ENCODE peak calls at places on chromosomes 7 and 10, in eight cellular contexts. One of them, this sample, is unnamed.

GRCh38 chr7:12052211-12052610 is 158.9 kb upstream of the TMEM106B start:
- DNase-seq in fibroblast of lung: no peak
- DNase-seq in mesenchymal stem cell: no peak
- DNase-seq in A549: no peak
- DNase-seq in H9: no peak
- DNase-seq in GM12878: no peak
- DNase-seq in neuronal stem cell: no peak
- DNase-seq in neural progenitor cell: no peak
- DNase-seq in this sample: no peak

GRCh38 chr10:99689461-99689860 is 30.2 kb downstream of the ENTPD7 start:
- DNase-seq in neuronal stem cell: no peak
- DNase-seq in fibroblast of lung: peak; percentile 38
- DNase-seq in H9: no peak
- DNase-seq in A549: no peak
- DNase-seq in mesenchymal stem cell: no peak
- DNase-seq in neural progenitor cell: no peak
- DNase-seq in GM12878: no peak
- DNase-seq in this sample: no peak

GRCh38 chr7:142488234-142488633 is 230.4 kb upstream of the PRSS58 start:
- DNase-seq in mesenchymal stem cell: peak; percentile 35
- DNase-seq in neural progenitor cell: no peak
- DNase-seq in A549: no peak
- DNase-seq in GM12878: no peak
- DNase-seq in neuronal stem cell: no peak
- DNase-seq in H9: no peak
- DNase-seq in fibroblast of lung: no peak
- DNase-seq in this sample: no peak

GRCh38 chr10:132175907-132176581 is 10.7 kb upstream of the DPYSL4 start:
- DNase-seq in A549: no peak
- DNase-seq in H9: peak; percentile 64
- DNase-seq in GM12878: no peak
- DNase-seq in fibroblast of lung: no peak
- DNase-seq in neural progenitor cell: peak; percentile 63
- DNase-seq in mesenchymal stem cell: no peak
- DNase-seq in neuronal stem cell: no peak
- DNase-seq in this sample: no peak

GRCh38 chr10:1281402-1281782 is 225.2 kb downstream of the WDR37 start:
- DNase-seq in A549: no peak
- DNase-seq in H9: no peak
- DNase-seq in neuronal stem cell: no peak
- DNase-seq in mesenchymal stem cell: no peak
- DNase-seq in neural progenitor cell: no peak
- DNase-seq in fibroblast of lung: no peak
- DNase-seq in GM12878: no peak
- DNase-seq in this sample: no peak

GRCh38 chr7:148535227-148535626 is 55.3 kb upstream of the C7orf33 start:
- DNase-seq in GM12878: no peak
- DNase-seq in fibroblast of lung: no peak
- DNase-seq in neural progenitor cell: no peak
- DNase-seq in mesenchymal stem cell: peak; percentile 30
- DNase-seq in A549: peak; percentile 11
- DNase-seq in H9: no peak
- DNase-seq in neuronal stem cell: no peak
- DNase-seq in this sample: peak; percentile 35

GRCh38 chr7:65463184-65463583 is 89.5 kb downstream of the ZNF92 start:
- DNase-seq in fibroblast of lung: peak; percentile 40
- DNase-seq in GM12878: no peak
- DNase-seq in neuronal stem cell: no peak
- DNase-seq in neural progenitor cell: no peak
- DNase-seq in A549: no peak
- DNase-seq in H9: no peak
- DNase-seq in mesenchymal stem cell: no peak
- DNase-seq in this sample: no peak

GRCh38 chr10:48518412-48518811 is 86.5 kb downstream of the ARHGAP22 start:
- DNase-seq in A549: no peak
- DNase-seq in neuronal stem cell: no peak
- DNase-seq in mesenchymal stem cell: no peak
- DNase-seq in neural progenitor cell: no peak
- DNase-seq in H9: no peak
- DNase-seq in GM12878: no peak
- DNase-seq in fibroblast of lung: no peak
- DNase-seq in this sample: no peak

GRCh38 chr10:33187427-33187999 is 147.0 kb downstream of the NRP1 start:
- DNase-seq in mesenchymal stem cell: no peak
- DNase-seq in GM12878: no peak
- DNase-seq in neural progenitor cell: no peak
- DNase-seq in neuronal stem cell: no peak
- DNase-seq in H9: peak; percentile 41
- DNase-seq in A549: no peak
- DNase-seq in fibroblast of lung: no peak
- DNase-seq in this sample: no peak

GRCh38 chr7:104133238-104133637 is 74.6 kb downstream of the ORC5 start:
- DNase-seq in H9: no peak
- DNase-seq in fibroblast of lung: no peak
- DNase-seq in neuronal stem cell: no peak
- DNase-seq in GM12878: no peak
- DNase-seq in A549: no peak
- DNase-seq in mesenchymal stem cell: no peak
- DNase-seq in neural progenitor cell: no peak
- DNase-seq in this sample: no peak

GRCh38 chr7:71752171-71752935 is 620.4 kb downstream of the GALNT17 start:
- DNase-seq in H9: peak; percentile 91
- DNase-seq in GM12878: no peak
- DNase-seq in neural progenitor cell: peak; percentile 88
- DNase-seq in fibroblast of lung: no peak
- DNase-seq in neuronal stem cell: peak; percentile 66
- DNase-seq in mesenchymal stem cell: no peak
- DNase-seq in A549: peak; percentile 12
- DNase-seq in this sample: peak; percentile 80
- H3K4me2 ChIP-seq in H9: peak overlapping the region; percentile 57
- H3K4me2 ChIP-seq in GM12878: no peak overlapping the region
- H3K4me2 ChIP-seq in neural progenitor cell: peak overlapping the region; percentile 75
- H3K4me2 ChIP-seq in fibroblast of lung: no peak overlapping the region
- H3K4me2 ChIP-seq in neuronal stem cell: peak overlapping the region; percentile 75
- H3K4me2 ChIP-seq in mesenchymal stem cell: peak overlapping the region; percentile 60
- H3K4me2 ChIP-seq in A549: peak overlapping the region; percentile 59
- H3K4me2 ChIP-seq in this sample: peak overlapping the region; percentile 77

DNA sequence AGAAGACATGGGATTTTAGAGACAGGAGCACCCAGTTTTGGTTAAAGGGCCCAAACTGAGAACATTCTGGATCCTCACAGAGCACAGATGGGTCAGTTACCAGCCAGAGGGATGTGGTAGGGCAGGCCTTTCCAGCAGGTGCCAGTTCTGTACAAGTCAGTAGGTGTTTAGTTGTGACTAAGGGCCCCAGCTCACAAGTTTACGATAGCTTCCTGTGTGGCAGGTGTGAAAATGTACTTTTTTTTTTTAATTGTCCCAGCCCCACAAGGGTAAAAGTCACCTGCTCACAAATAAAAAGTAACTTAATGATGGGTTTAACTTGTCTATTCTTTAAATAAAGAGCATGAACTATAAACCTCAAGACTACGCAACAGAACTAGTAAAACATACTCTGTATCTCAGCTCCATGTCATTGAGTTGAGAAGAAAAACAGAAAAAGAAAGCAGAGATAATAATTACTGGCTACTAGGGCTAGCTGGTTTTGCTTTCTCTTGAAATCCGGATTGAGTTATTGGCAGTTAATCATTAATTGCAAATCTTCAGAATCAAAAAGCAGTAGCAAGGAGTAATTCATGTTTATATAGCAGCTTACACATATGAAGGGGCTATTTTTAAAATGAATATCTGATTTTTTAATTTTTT is 15.4 kb downstream of the NFE2L3 start:
- DNase-seq in H9: no peak
- DNase-seq in GM12878: no peak
- DNase-seq in neural progenitor cell: no peak
- DNase-seq in fibroblast of lung: no peak
- DNase-seq in mesenchymal stem cell: no peak
- DNase-seq in neuronal stem cell: no peak
- DNase-seq in A549: no peak
- DNase-seq in this sample: no peak
- H3K4me2 ChIP-seq in H9: no peak overlapping the region
- H3K4me2 ChIP-seq in GM12878: peak overlapping the region; percentile 65
- H3K4me2 ChIP-seq in neural progenitor cell: no peak overlapping the region
- H3K4me2 ChIP-seq in fibroblast of lung: no peak overlapping the region
- H3K4me2 ChIP-seq in mesenchymal stem cell: no peak overlapping the region
- H3K4me2 ChIP-seq in neuronal stem cell: no peak overlapping the region
- H3K4me2 ChIP-seq in A549: no peak overlapping the region
- H3K4me2 ChIP-seq in this sample: peak overlapping the region; percentile 20

GRCh38 chr10:110389250-110389649 is 84.5 kb upstream of the SMNDC1 start:
- DNase-seq in A549: no peak
- DNase-seq in neural progenitor cell: no peak
- DNase-seq in GM12878: no peak
- DNase-seq in neuronal stem cell: no peak
- DNase-seq in H9: no peak
- DNase-seq in fibroblast of lung: no peak
- DNase-seq in mesenchymal stem cell: no peak
- DNase-seq in this sample: no peak

GRCh38 chr10:110391541-110391940 is 86.8 kb upstream of the SMNDC1 start:
- DNase-seq in neural progenitor cell: no peak
- DNase-seq in A549: no peak
- DNase-seq in mesenchymal stem cell: no peak
- DNase-seq in neuronal stem cell: no peak
- DNase-seq in fibroblast of lung: no peak
- DNase-seq in H9: no peak
- DNase-seq in GM12878: no peak
- DNase-seq in this sample: no peak

GRCh38 chr10:110387617-110387982 is 82.9 kb upstream of the SMNDC1 start:
- DNase-seq in neural progenitor cell: no peak
- DNase-seq in GM12878: no peak
- DNase-seq in fibroblast of lung: no peak
- DNase-seq in neuronal stem cell: no peak
- DNase-seq in A549: no peak
- DNase-seq in mesenchymal stem cell: no peak
- DNase-seq in H9: no peak
- DNase-seq in this sample: no peak

GRCh38 chr10:110388682-110389052 is 83.9 kb upstream of the SMNDC1 start:
- DNase-seq in fibroblast of lung: no peak
- DNase-seq in H9: no peak
- DNase-seq in neural progenitor cell: peak; percentile 28
- DNase-seq in GM12878: no peak
- DNase-seq in neuronal stem cell: no peak
- DNase-seq in A549: no peak
- DNase-seq in mesenchymal stem cell: no peak
- DNase-seq in this sample: no peak

DNA sequence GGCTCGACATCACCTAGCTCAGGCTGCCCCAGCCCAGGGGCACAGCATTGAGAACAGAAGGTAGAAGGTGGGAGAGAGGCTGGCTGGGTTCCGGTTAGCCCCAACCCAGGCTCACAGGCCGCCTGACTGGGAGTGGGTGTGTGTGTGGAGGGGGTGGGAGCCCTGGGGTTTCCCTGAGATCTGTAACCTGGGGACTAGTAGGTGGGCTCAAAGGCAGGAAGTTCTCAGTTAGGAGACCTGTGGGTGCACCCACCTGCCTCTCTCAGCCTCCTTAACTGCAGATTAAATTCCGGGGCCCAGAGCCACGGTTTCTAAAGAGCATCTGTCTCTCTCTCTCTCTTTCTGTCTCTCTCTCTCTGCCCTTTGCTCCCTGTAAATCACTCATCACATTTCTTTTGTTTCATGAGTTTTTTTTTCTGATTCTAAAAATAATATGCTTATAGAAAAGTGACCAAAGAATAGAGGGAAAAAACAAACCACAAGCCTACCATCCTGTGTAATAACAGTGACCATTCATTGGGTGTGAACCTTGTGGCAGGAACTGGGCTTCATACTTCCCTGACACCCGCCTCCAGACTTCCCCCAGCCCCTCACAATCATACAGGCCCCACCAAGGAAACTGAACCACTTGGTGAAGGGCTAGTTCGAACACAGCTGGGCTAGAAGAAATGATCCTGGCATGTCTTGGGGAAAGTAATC is 83.4 kb upstream of the SMNDC1 start:
- DNase-seq in H9: no peak
- DNase-seq in A549: no peak
- DNase-seq in fibroblast of lung: no peak
- DNase-seq in GM12878: peak; percentile 83
- DNase-seq in mesenchymal stem cell: no peak
- DNase-seq in neural progenitor cell: no peak
- DNase-seq in neuronal stem cell: no peak
- DNase-seq in this sample: no peak
- H3K4me2 ChIP-seq in H9: no peak overlapping the region
- H3K4me2 ChIP-seq in A549: peak overlapping the region; percentile 20
- H3K4me2 ChIP-seq in fibroblast of lung: peak overlapping the region; percentile 11
- H3K4me2 ChIP-seq in GM12878: peak overlapping the region; percentile 12
- H3K4me2 ChIP-seq in mesenchymal stem cell: no peak overlapping the region
- H3K4me2 ChIP-seq in neural progenitor cell: no peak overlapping the region
- H3K4me2 ChIP-seq in neuronal stem cell: no peak overlapping the region
- H3K4me2 ChIP-seq in this sample: no peak overlapping the region

DNA sequence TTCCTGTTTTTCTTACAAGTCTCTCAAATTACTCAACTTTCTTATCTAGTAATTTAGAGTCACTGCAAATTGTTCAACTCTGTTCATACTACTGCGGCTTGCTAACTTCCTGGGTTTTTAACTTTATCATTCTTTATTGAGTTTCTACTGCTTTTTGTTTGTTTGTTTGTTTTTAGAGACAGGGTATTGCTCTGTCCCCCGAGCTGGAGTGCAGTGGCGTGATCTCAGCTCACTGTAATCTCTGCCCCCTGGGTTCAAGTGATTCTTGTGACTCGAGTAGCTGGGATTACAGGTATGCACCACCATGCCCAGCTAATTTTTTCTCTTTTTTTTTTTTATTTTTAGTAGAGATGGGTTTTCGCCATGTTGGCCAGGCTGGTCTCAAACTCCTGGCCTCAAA is 182.9 kb downstream of the TSPAN12 start:
- DNase-seq in H9: no peak
- DNase-seq in mesenchymal stem cell: no peak
- DNase-seq in A549: no peak
- DNase-seq in GM12878: no peak
- DNase-seq in neural progenitor cell: no peak
- DNase-seq in neuronal stem cell: no peak
- DNase-seq in fibroblast of lung: no peak
- DNase-seq in this sample: no peak
- H3K4me2 ChIP-seq in H9: no peak overlapping the region
- H3K4me2 ChIP-seq in mesenchymal stem cell: no peak overlapping the region
- H3K4me2 ChIP-seq in A549: no peak overlapping the region
- H3K4me2 ChIP-seq in GM12878: no peak overlapping the region
- H3K4me2 ChIP-seq in neural progenitor cell: no peak overlapping the region
- H3K4me2 ChIP-seq in neuronal stem cell: no peak overlapping the region
- H3K4me2 ChIP-seq in fibroblast of lung: no peak overlapping the region
- H3K4me2 ChIP-seq in this sample: no peak overlapping the region